ENCODE peak calls at places on chromosome 19, in seven cellular contexts. R, P, A, Z, V, T and Y are unnamed samples.

GRCh38 chr19:8806661-8807060 is 25.4 kb downstream of the ZNF558 start:
- DNase-seq in P (no peak), Z (no peak), A (no peak), V (no peak), T (no peak), R (no peak), Y (no peak)

GRCh38 chr19:24166055-24166454 is 79.1 kb downstream of the ZNF254 start:
- DNase-seq in R (no peak), T (no peak), A (no peak), Z (no peak), P (no peak), V (no peak), Y (no peak)

GRCh38 chr19:46296722-46297431 is at the start of gene HIF3A:
- DNase-seq in R (peak; percentile 97), V (no peak), P (peak; percentile 85), T (peak; percentile 64), A (peak; percentile 67), Z (peak; percentile 77), Y (peak; percentile 49)

GRCh38 chr19:28981994-28982393 is 231.0 kb downstream of the UQCRFS1 start:
- DNase-seq in Z (no peak), R (no peak), A (no peak), V (no peak), T (no peak), P (no peak), Y (no peak)

GRCh38 chr19:23065306-23065705 is 51.5 kb upstream of the ZNF730 start:
- DNase-seq in T (no peak), P (no peak), R (no peak), V (no peak), A (no peak), Z (no peak), Y (no peak)

GRCh38 chr19:48738557-48739399 is 1.6 kb downstream of the RASIP1 start:
- DNase-seq in R (peak; percentile 97), P (peak; percentile 91), V (peak; percentile 96), T (peak; percentile 94), A (peak; percentile 94), Z (peak; percentile 97), Y (peak; percentile 98)

GRCh38 chr19:11737964-11738745 is 591 bp downstream of the ZNF823 start:
- DNase-seq in R (peak; percentile 64), A (peak; percentile 31), V (peak; percentile 63), T (peak; percentile 26), Z (peak; percentile 86), P (peak; percentile 70), Y (peak; percentile 68)

GRCh38 chr19:48181505-48181904 is 11.0 kb downstream of the ZSWIM9 start:
- DNase-seq in A (no peak), T (no peak), V (no peak), P (no peak), R (no peak), Z (no peak), Y (no peak)

GRCh38 chr19:10431943-10432735 is 11.8 kb downstream of the PDE4A start:
- DNase-seq in V (peak; percentile 60), P (peak; percentile 82), R (peak; percentile 55), A (peak; percentile 80), T (peak; percentile 61), Z (peak; percentile 81), Y (peak; percentile 51)

GRCh38 chr19:32224371-32225244 is 120.8 kb upstream of the ZNF507 start:
- DNase-seq in A (peak; percentile 59), Z (peak; percentile 64), R (peak; percentile 69), T (peak; percentile 70), V (peak; percentile 62), P (no peak), Y (peak; percentile 78)

GRCh38 chr19:33947565-33947964 is 150.9 kb downstream of the KCTD15 start:
- DNase-seq in P (peak; percentile 7), A (no peak), R (no peak), V (no peak), T (no peak), Z (peak; percentile 8), Y (no peak)
- TF ChIP-seq CTCF in P (no peak), A (no peak), R (no peak), V (no peak), T (no peak), Z (no peak), Y (no peak)

GRCh38 chr19:36113895-36114762 is 546 bp downstream of the POLR2I start:
- DNase-seq in P (peak; percentile 81), V (peak; percentile 33), T (peak; percentile 42), Z (peak; percentile 35), A (no peak), R (peak; percentile 18), Y (no peak)
- TF ChIP-seq CTCF in P (no peak), V (peak; percentile 42), T (no peak), Z (peak; percentile 7), A (no peak), R (no peak), Y (no peak)

DNA sequence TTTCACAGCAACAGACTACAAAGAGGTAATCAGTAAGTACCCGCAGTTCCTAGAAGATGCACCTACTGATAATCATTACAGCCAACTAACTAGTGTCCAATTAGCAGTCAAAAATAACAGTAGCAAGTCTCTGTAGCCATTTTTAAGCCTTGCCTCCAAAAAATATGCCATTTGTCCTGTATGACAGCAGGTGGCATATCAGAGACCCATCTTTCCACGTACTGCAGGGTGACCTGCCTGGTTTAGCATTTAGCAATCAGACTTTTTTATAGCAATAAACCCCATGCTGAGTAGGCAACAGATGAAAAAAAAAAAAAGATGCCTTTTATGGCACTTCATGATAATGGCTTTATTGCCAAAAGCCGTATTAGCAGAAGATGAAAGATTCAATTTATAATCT is 155.3 kb upstream of the LSM14A start:
- DNase-seq in P (no peak), A (no peak), V (no peak), T (no peak), Z (no peak), R (no peak), Y (no peak)
- TF ChIP-seq CTCF in P (no peak), A (no peak), V (no peak), T (no peak), Z (no peak), R (no peak), Y (no peak)

GRCh38 chr19:14073232-14073924 is 792 bp downstream of the MISP3 start:
- DNase-seq in A (peak; percentile 77), P (peak; percentile 86), V (peak; percentile 78), T (peak; percentile 69), Z (peak; percentile 82), R (peak; percentile 86), Y (peak; percentile 78)
- TF ChIP-seq CTCF in A (peak; percentile 64), P (no peak), V (no peak), T (no peak), Z (peak; percentile 75), R (peak; percentile 7), Y (peak; percentile 35)